ENCODE peak calls at places on chromosomes 6 and 20, in six cellular contexts. P is activated CD4-positive, alpha-beta T cell treated with anti-CD3 and anti-CD28 coated beads, Interleukin-2, amount 10 ng/mL, durations not matched to agents 7 days and 5 days; Q is C1 segment of cervical spinal cord; V is amniotic stem cell; S is upper lobe of right lung; U is T-helper 2 cell. B is an unnamed sample.
A peak's percentile ranks its signal among the peaks of the same experiment; 100 is the strongest.

GRCh38 chr6:43509984-43510826 is at the start of gene LRRC73:
- DNase-seq in V (peak; percentile 68), P (peak; percentile 75), U (peak; percentile 74), S (peak; percentile 94), Q (peak; percentile 65), B (peak; percentile 93)

GRCh38 chr6:79432726-79433125 is 104.5 kb downstream of the LCA5 start:
- DNase-seq in V (no peak), S (no peak), Q (no peak), U (no peak), P (no peak), B (no peak)

GRCh38 chr20:47360489-47361267 is 4.2 kb upstream of the ZMYND8 start:
- DNase-seq in U (no peak), V (peak; percentile 70), S (peak; percentile 87), P (no peak), Q (peak; percentile 61), B (peak; percentile 85)

GRCh38 chr6:116876635-116877611 is at the start of gene RFX6:
- DNase-seq in P (no peak), U (no peak), S (peak; percentile 56), Q (no peak), V (no peak), B (no peak)

GRCh38 chr20:56460459-56460858 is 8.0 kb upstream of the RTF2 start:
- DNase-seq in U (peak; percentile 94), Q (no peak), V (no peak), S (no peak), P (peak; percentile 73), B (no peak)

GRCh38 chr6:2353412-2354137 is 108.2 kb upstream of the GMDS start:
- DNase-seq in V (peak; percentile 38), P (peak; percentile 69), S (no peak), U (peak; percentile 48), Q (peak; percentile 5), B (peak; percentile 79)

GRCh38 chr6:144343736-144344428 is 58.7 kb downstream of the UTRN start:
- DNase-seq in Q (no peak), V (no peak), P (peak; percentile 63), U (peak; percentile 89), S (no peak), B (no peak)

GRCh38 chr6:6703720-6704422 is 115.4 kb downstream of the LY86 start:
- DNase-seq in U (no peak), S (no peak), P (no peak), V (no peak), Q (no peak), B (no peak)

GRCh38 chr6:163324928-163325784 is 89.4 kb upstream of the QKI start:
- DNase-seq in U (no peak), V (no peak), S (no peak), Q (peak; percentile 52), P (no peak), B (peak; percentile 82)

GRCh38 chr6:124524821-124525220 is 437.4 kb upstream of the RNF217 start:
- DNase-seq in U (no peak), Q (no peak), V (no peak), S (no peak), P (no peak), B (no peak)

GRCh38 chr6:170108890-170109587 is 181.8 kb downstream of the DLL1 start:
- DNase-seq in S (peak; percentile 21), P (no peak), Q (no peak), U (no peak), V (no peak), B (peak; percentile 26)

GRCh38 chr6:76814496-76815458 is 648.5 kb downstream of the HTR1B start:
- DNase-seq in P (no peak), V (no peak), S (no peak), U (no peak), Q (no peak), B (no peak)

GRCh38 chr6:116387374-116387773 is 16.6 kb downstream of the DSE start:
- DNase-seq in S (no peak), P (no peak), U (no peak), V (no peak), Q (no peak), B (no peak)

GRCh38 chr6:45677381-45677992 is 299.8 kb upstream of the SUPT3H start:
- DNase-seq in V (no peak), U (peak; percentile 90), S (no peak), P (peak; percentile 68), Q (peak; percentile 21), B (no peak)

GRCh38 chr6:22582806-22583205 is 13.4 kb downstream of the HDGFL1 start:
- DNase-seq in P (no peak), Q (no peak), S (no peak), V (no peak), U (no peak), B (no peak)

GRCh38 chr6:105136433-105137350 is 43.1 kb downstream of the POPDC3 start:
- DNase-seq in S (peak; percentile 74), U (peak; percentile 33), P (peak; percentile 12), Q (peak; percentile 63), V (no peak), B (peak; percentile 74)

GRCh38 chr20:64264091-64264490 is 8.5 kb downstream of the PCMTD2 start:
- DNase-seq in P (no peak), S (no peak), U (no peak), Q (no peak), V (no peak), B (no peak)

GRCh38 chr6:109383438-109383940 is 1.2 kb upstream of the CD164 start:
- DNase-seq in V (no peak), S (no peak), Q (no peak), P (no peak), U (no peak), B (no peak)

GRCh38 chr6:95686272-95686671 is 108.9 kb downstream of the MANEA start:
- DNase-seq in V (no peak), S (no peak), P (no peak), Q (no peak), U (no peak), B (no peak)

GRCh38 chr6:43608783-43609182 is 20.3 kb downstream of the GTPBP2 start:
- DNase-seq in Q (no peak), P (no peak), S (no peak), U (no peak), V (no peak), B (no peak)

GRCh38 chr6:151765444-151765886 is 42.0 kb upstream of the ESR1 start:
- DNase-seq in U (peak; percentile 60), S (no peak), P (peak; percentile 66), Q (no peak), V (peak; percentile 50), B (no peak)

GRCh38 chr6:158145940-158146339 is 22.1 kb downstream of the SERAC1 start:
- DNase-seq in U (no peak), V (no peak), Q (no peak), S (no peak), P (no peak), B (no peak)

GRCh38 chr6:90429713-90430112 is 133.1 kb upstream of the BACH2 start:
- DNase-seq in P (no peak), V (no peak), S (no peak), U (peak; percentile 53), Q (no peak), B (no peak)

GRCh38 chr6:53250137-53250760 is 98.5 kb downstream of the ELOVL5 start:
- DNase-seq in S (no peak), V (no peak), U (no peak), Q (no peak), P (no peak), B (no peak)

GRCh38 chr20:16701296-16701695 is 28.5 kb upstream of the SNRPB2 start:
- DNase-seq in Q (no peak), P (peak; percentile 50), U (peak; percentile 65), V (no peak), S (no peak), B (no peak)

GRCh38 chr6:82182756-82183155 is 64.8 kb downstream of the IBTK start:
- DNase-seq in S (no peak), V (peak; percentile 18), U (peak; percentile 21), Q (no peak), P (no peak), B (no peak)

GRCh38 chr20:8809107-8809953 is 259.6 kb upstream of the PLCB4 start:
- DNase-seq in Q (no peak), V (no peak), S (no peak), U (no peak), P (no peak), B (no peak)